ENCODE peak calls at places on chromosomes 11 and 22, in six cellular contexts. H, E, O, D, B and A are unnamed samples.
A peak's percentile ranks its signal among the peaks of the same experiment; 100 is the strongest.

GRCh38 chr22:50586416-50586815 is 3.8 kb upstream of the CHKB start:
- DNase-seq in H (no peak), E (peak; percentile 5), O (no peak), D (no peak), B (no peak), A (no peak)

GRCh38 chr22:30196141-30196866 is 50.3 kb downstream of the LIF start:
- DNase-seq in H (peak; percentile 60), E (no peak), O (peak; percentile 68), D (peak; percentile 100), B (peak; percentile 88), A (no peak)

GRCh38 chr22:43533131-43533530 is 121.3 kb downstream of the MPPED1 start:
- DNase-seq in H (no peak), E (no peak), O (no peak), D (no peak), B (no peak), A (no peak)

GRCh38 chr11:70532728-70533127 is 134.4 kb downstream of the CTTN start:
- DNase-seq in H (peak; percentile 1), E (peak; percentile 27), O (no peak), D (no peak), B (no peak), A (no peak)

GRCh38 chr11:107819361-107820014 is 39.1 kb downstream of the SLC35F2 start:
- DNase-seq in H (no peak), E (no peak), O (no peak), D (no peak), B (peak; percentile 80), A (no peak)

GRCh38 chr22:40808018-40808841 is 10.9 kb downstream of the SLC25A17 start:
- DNase-seq in H (no peak), E (no peak), O (no peak), D (no peak), B (peak; percentile 45), A (no peak)

GRCh38 chr22:50326959-50327710 is at the start of gene DENND6B:
- DNase-seq in H (peak; percentile 85), E (peak; percentile 76), O (peak; percentile 83), D (peak; percentile 83), B (peak; percentile 87), A (peak; percentile 86)

GRCh38 chr11:37364246-37364839 is 766.3 kb upstream of the RAG2 start:
- DNase-seq in H (no peak), E (no peak), O (no peak), D (no peak), B (no peak), A (no peak)

GRCh38 chr11:73223998-73224730 is 6.1 kb downstream of the P2RY2 start:
- DNase-seq in H (no peak), E (no peak), O (no peak), D (no peak), B (no peak), A (no peak)

GRCh38 chr11:118373871-118374270 is 14.5 kb downstream of the UBE4A start:
- DNase-seq in H (no peak), E (no peak), O (no peak), D (no peak), B (no peak), A (no peak)

GRCh38 chr11:17906436-17906835 is 106.4 kb downstream of the SERGEF start:
- DNase-seq in H (peak; percentile 20), E (peak; percentile 72), O (no peak), D (no peak), B (peak; percentile 19), A (no peak)

GRCh38 chr11:119794756-119795155 is 65.8 kb upstream of the NECTIN1 start:
- DNase-seq in H (no peak), E (no peak), O (no peak), D (no peak), B (no peak), A (no peak)

GRCh38 chr11:95835351-95835750 is 45.1 kb downstream of the CEP57 start:
- DNase-seq in H (no peak), E (no peak), O (no peak), D (no peak), B (peak; percentile 87), A (no peak)

GRCh38 chr11:14411818-14412217 is 52.8 kb upstream of the RRAS2 start:
- DNase-seq in H (no peak), E (no peak), O (no peak), D (peak; percentile 86), B (no peak), A (no peak)

GRCh38 chr22:39707816-39708215 is 137.3 kb downstream of the CACNA1I start:
- DNase-seq in H (no peak), E (no peak), O (no peak), D (no peak), B (no peak), A (no peak)

GRCh38 chr11:114366331-114367243 is 33.7 kb downstream of the C11orf71 start:
- DNase-seq in H (no peak), E (no peak), O (no peak), D (peak; percentile 92), B (peak; percentile 53), A (no peak)

GRCh38 chr11:108324587-108324986 is 101.7 kb downstream of the ATM start:
- DNase-seq in H (no peak), E (no peak), O (no peak), D (peak; percentile 61), B (no peak), A (no peak)

GRCh38 chr11:69656536-69657455 is 15.8 kb downstream of the CCND1 start:
- DNase-seq in H (no peak), E (peak; percentile 31), O (no peak), D (no peak), B (no peak), A (no peak)

GRCh38 chr11:88064097-88064705 is 111.0 kb downstream of the RAB38 start:
- DNase-seq in H (no peak), E (no peak), O (no peak), D (no peak), B (no peak), A (no peak)

GRCh38 chr22:48424661-48425060 is 1403.0 kb downstream of the BRD1 start:
- DNase-seq in H (no peak), E (no peak), O (no peak), D (no peak), B (no peak), A (no peak)

GRCh38 chr11:61650781-61651571 is 29.2 kb upstream of the DAGLA start:
- DNase-seq in H (no peak), E (no peak), O (peak; percentile 63), D (no peak), B (no peak), A (no peak)

GRCh38 chr11:109808569-109808968 is 284.6 kb upstream of the ZC3H12C start:
- DNase-seq in H (no peak), E (no peak), O (no peak), D (peak; percentile 63), B (no peak), A (no peak)

GRCh38 chr11:86418929-86419328 is 44.2 kb downstream of the CCDC81 start:
- DNase-seq in H (no peak), E (no peak), O (no peak), D (peak; percentile 13), B (peak; percentile 34), A (no peak)

GRCh38 chr11:117457031-117457785 is 129.6 kb downstream of the CEP164 start:
- DNase-seq in H (no peak), E (no peak), O (no peak), D (no peak), B (no peak), A (no peak)

GRCh38 chr22:45268958-45269844 is 15.5 kb upstream of the UPK3A start:
- DNase-seq in H (peak; percentile 96), E (no peak), O (peak; percentile 91), D (peak; percentile 52), B (peak; percentile 86), A (peak; percentile 89)

GRCh38 chr11:2417856-2418705 is 17.5 kb downstream of the TSSC4 start:
- DNase-seq in H (no peak), E (no peak), O (no peak), D (no peak), B (no peak), A (no peak)

GRCh38 chr11:64947202-64947814 is 11.6 kb upstream of the GPHA2 start:
- DNase-seq in H (peak; percentile 30), E (no peak), O (no peak), D (peak; percentile 58), B (no peak), A (no peak)

GRCh38 chr22:47091241-47091691 is 328.8 kb downstream of the TBC1D22A start:
- DNase-seq in H (no peak), E (no peak), O (no peak), D (no peak), B (peak; percentile 4), A (no peak)